ENCODE peak calls at places on chromosomes 4 and X, in seven cellular contexts. B, Y, Z, D, S, V and A are unnamed samples.

GRCh38 chr4:85812776-85813175 is 337.8 kb downstream of the ARHGAP24 start:
- DNase-seq in Y (no peak), Z (no peak), B (peak; percentile 62), S (no peak), D (no peak), V (no peak), A (no peak)

GRCh38 chr4:150006197-150006596 is 72.0 kb upstream of the DCLK2 start:
- DNase-seq in Y (no peak), Z (peak; percentile 22), S (no peak), B (peak; percentile 68), V (no peak), D (no peak), A (no peak)

GRCh38 chrX:67613366-67613765 is 69.5 kb downstream of the AR start:
- DNase-seq in S (no peak), B (peak; percentile 58), Y (no peak), V (no peak), D (no peak), Z (no peak), A (no peak)

GRCh38 chr4:168743576-168743975 is 246.7 kb downstream of the PALLD start:
- DNase-seq in D (no peak), Z (no peak), V (no peak), S (no peak), Y (no peak), B (no peak), A (no peak)

GRCh38 chr4:150133605-150134004 is 55.4 kb downstream of the DCLK2 start:
- DNase-seq in D (no peak), V (no peak), B (no peak), S (no peak), Y (no peak), Z (no peak), A (no peak)

GRCh38 chrX:2595258-2595657 is 94.5 kb upstream of the DHRSX start:
- DNase-seq in Z (peak; percentile 74), V (no peak), Y (no peak), B (peak; percentile 70), D (peak; percentile 44), S (no peak), A (no peak)

GRCh38 chr4:55707507-55707906 is 71.4 kb upstream of the NMU start:
- DNase-seq in Y (no peak), V (no peak), S (no peak), D (no peak), Z (no peak), B (no peak), A (no peak)

GRCh38 chr4:112170451-112170993 is 25.3 kb downstream of the FAM241A start:
- DNase-seq in S (no peak), V (peak; percentile 79), Z (peak; percentile 91), B (peak; percentile 73), Y (no peak), D (peak; percentile 91), A (no peak)

GRCh38 chr4:71472946-71473345 is 134.1 kb downstream of the SLC4A4 start:
- DNase-seq in V (no peak), B (peak; percentile 91), Y (no peak), S (no peak), Z (peak; percentile 87), D (peak; percentile 36), A (no peak)

GRCh38 chr4:109406337-109406931 is 27.2 kb upstream of the SEC24B start:
- DNase-seq in D (peak; percentile 68), Z (peak; percentile 51), B (peak; percentile 72), S (no peak), Y (no peak), V (peak; percentile 63), A (no peak)

GRCh38 chrX:78997870-78998558 is 52.8 kb downstream of the P2RY10 start:
- DNase-seq in S (no peak), B (no peak), D (no peak), V (no peak), Z (no peak), Y (peak; percentile 45), A (no peak)

GRCh38 chr4:86338989-86339388 is 20.9 kb downstream of the MAPK10 start:
- DNase-seq in Y (no peak), V (no peak), B (peak; percentile 95), D (peak; percentile 81), Z (peak; percentile 90), S (no peak), A (no peak)

GRCh38 chr4:2915789-2916188 is 47.4 kb downstream of the NOP14 start:
- DNase-seq in B (no peak), D (no peak), S (no peak), V (no peak), Z (no peak), Y (peak; percentile 11), A (no peak)

GRCh38 chr4:112031712-112032328 is 113.4 kb upstream of the FAM241A start:
- DNase-seq in Z (peak; percentile 58), B (peak; percentile 41), Y (no peak), V (peak; percentile 62), S (no peak), D (peak; percentile 66), A (no peak)

GRCh38 chr4:114217150-114217817 is 237.8 kb upstream of the ARSJ start:
- DNase-seq in B (no peak), Y (peak; percentile 81), S (no peak), D (no peak), Z (no peak), V (no peak), A (no peak)

GRCh38 chr4:77167866-77168265 is 10.9 kb downstream of the CCNG2 start:
- DNase-seq in B (no peak), V (no peak), S (no peak), Z (no peak), Y (no peak), D (no peak), A (no peak)

GRCh38 chr4:121736735-121737351 is 28.1 kb downstream of the SMIM43 start:
- DNase-seq in Z (peak; percentile 67), S (no peak), Y (no peak), D (peak; percentile 79), V (peak; percentile 51), B (peak; percentile 56), A (no peak)

GRCh38 chr4:82803746-82804145 is 5.2 kb upstream of the SCD5 start:
- DNase-seq in B (no peak), Z (no peak), S (no peak), Y (no peak), V (no peak), D (no peak), A (no peak)

GRCh38 chr4:7588002-7588401 is 153.3 kb upstream of the PSAPL1 start:
- DNase-seq in B (peak; percentile 74), V (no peak), D (no peak), Y (no peak), Z (no peak), S (no peak), A (no peak)

GRCh38 chr4:78613522-78614311 is 62.1 kb downstream of the ANXA3 start:
- DNase-seq in S (no peak), D (no peak), B (no peak), Z (no peak), Y (no peak), V (peak; percentile 18), A (no peak)

GRCh38 chr4:1411436-1412375 is 5.5 kb upstream of the NKX1-1 start:
- DNase-seq in V (no peak), Y (no peak), D (no peak), B (no peak), Z (no peak), S (peak; percentile 42), A (no peak)

GRCh38 chrX:16461968-16462367 is 188.0 kb upstream of the S100G start:
- DNase-seq in V (no peak), Z (no peak), S (no peak), Y (no peak), D (no peak), B (no peak), A (no peak)

GRCh38 chr4:13547563-13548041 is 3.3 kb upstream of the NKX3-2 start:
- DNase-seq in Y (peak; percentile 56), B (no peak), D (no peak), S (no peak), Z (no peak), V (peak; percentile 81), A (peak; percentile 51)

GRCh38 chrX:31423575-31424284 is 351.9 kb upstream of the FTHL17 start:
- DNase-seq in S (no peak), V (peak; percentile 29), B (peak; percentile 36), Y (no peak), Z (peak; percentile 18), D (peak; percentile 71), A (no peak)

GRCh38 chrX:87961471-87961870 is 443.9 kb downstream of the KLHL4 start:
- DNase-seq in V (no peak), Y (no peak), D (peak; percentile 6), B (no peak), Z (no peak), S (no peak), A (no peak)

GRCh38 chrX:150405576-150405975 is 42.5 kb downstream of the MAMLD1 start:
- DNase-seq in B (no peak), V (no peak), Z (no peak), D (peak; percentile 38), S (no peak), Y (no peak), A (no peak)
- TF ChIP-seq CTCF in B (no peak), V (peak; percentile 18), Z (peak; percentile 37), D (no peak), S (no peak), Y (no peak), A (no peak)

DNA sequence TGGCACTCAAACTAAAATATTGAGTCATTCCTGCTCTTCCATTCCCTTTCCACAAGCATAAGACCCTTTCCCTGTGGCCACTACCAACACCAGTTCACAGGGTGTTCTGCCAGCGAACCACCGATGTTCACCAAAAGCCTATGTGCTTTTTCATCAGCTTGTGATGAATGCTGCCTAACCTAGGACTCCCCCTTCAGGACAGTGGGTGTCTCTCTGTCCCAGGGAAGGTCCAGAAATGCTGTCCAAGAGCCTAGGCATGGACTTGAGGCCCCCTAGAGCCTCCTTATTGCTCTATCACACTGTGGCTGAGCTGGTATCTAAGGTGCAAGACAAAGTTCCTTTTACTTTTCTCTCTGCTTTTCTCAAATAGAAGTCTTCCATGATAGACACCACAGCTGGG is 1015.6 kb downstream of the PCDH19 start:
- DNase-seq in Z (no peak), D (peak; percentile 41), B (no peak), Y (no peak), S (no peak), V (peak; percentile 8), A (no peak)
- TF ChIP-seq CTCF in Z (no peak), D (no peak), B (no peak), Y (no peak), S (no peak), V (no peak), A (no peak)

DNA sequence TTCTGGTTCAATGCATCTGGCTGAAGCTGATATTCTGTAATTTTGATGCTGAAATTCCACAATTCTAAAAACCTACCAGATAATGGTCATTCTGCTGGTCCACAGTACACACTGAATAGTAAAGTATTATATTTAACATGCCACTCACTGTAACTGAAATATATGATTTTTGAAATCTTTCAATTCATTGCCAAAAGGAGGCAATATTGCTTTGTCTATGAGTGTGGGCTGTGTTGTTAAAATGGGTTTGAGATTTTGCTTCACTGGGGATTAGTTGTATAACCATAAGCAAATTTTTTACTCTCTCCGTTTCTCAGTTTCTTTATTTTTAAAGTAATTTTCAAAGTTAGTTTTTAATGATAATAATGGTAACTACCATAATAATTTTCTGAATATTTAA is 1404.1 kb upstream of the IGFBP7 start:
- DNase-seq in S (no peak), V (no peak), B (no peak), D (peak; percentile 16), Y (no peak), Z (no peak), A (no peak)
- TF ChIP-seq CTCF in S (no peak), V (no peak), B (no peak), D (no peak), Y (no peak), Z (no peak), A (no peak)

GRCh38 chr4:181582595-181582994 is 660.6 kb upstream of the TENM3 start:
- DNase-seq in B (no peak), S (no peak), Y (no peak), V (peak; percentile 20), D (no peak), Z (no peak), A (no peak)
- TF ChIP-seq CTCF in B (no peak), S (no peak), Y (no peak), V (peak; percentile 28), D (peak; percentile 15), Z (peak; percentile 46), A (no peak)

GRCh38 chrX:102129473-102129872 is 4.0 kb downstream of the TCEAL2 start:
- DNase-seq in D (peak; percentile 25), Y (no peak), B (no peak), S (no peak), Z (no peak), V (peak; percentile 6), A (no peak)
- TF ChIP-seq CTCF in D (peak; percentile 46), Y (peak; percentile 26), B (peak; percentile 19), S (no peak), Z (peak; percentile 63), V (peak; percentile 33), A (no peak)